ENCODE peak calls at places on chromosomes 5 and 9, in nine cellular contexts. Z, V, C, X, Q, R, D, L and G are unnamed samples.

GRCh38 chr9:89674667-89675402 is 70.0 kb downstream of the GADD45G start:
- DNase-seq in X (no peak), V (peak), L (no peak), Q (no peak), Z (peak), D (no peak), R (no peak), C (peak), G (peak)

GRCh38 chr5:10106806-10107205 is 142.9 kb downstream of the ATPSCKMT start:
- DNase-seq in Q (peak), C (no peak), R (no peak), D (peak), X (no peak), Z (no peak), V (no peak), L (no peak), G (no peak)

GRCh38 chr5:123538670-123539459 is 26.9 kb downstream of the CSNK1G3 start:
- DNase-seq in V (peak), Q (peak), C (peak), D (no peak), Z (no peak), L (no peak), R (no peak), X (no peak), G (no peak)

GRCh38 chr9:127451681-127452480 is 571 bp downstream of the LRSAM1 start:
- DNase-seq in C (peak), L (peak), Q (peak), V (peak), X (peak), D (peak), R (peak), Z (peak), G (peak)

GRCh38 chr9:84874583-84874982 is 205.1 kb downstream of the NTRK2 start:
- DNase-seq in Z (no peak), Q (peak), V (peak), X (no peak), C (no peak), D (no peak), R (no peak), L (peak), G (no peak)

GRCh38 chr5:68960469-68960868 is 133.3 kb upstream of the SLC30A5 start:
- DNase-seq in R (no peak), X (no peak), V (no peak), L (no peak), D (no peak), C (no peak), Z (no peak), Q (no peak), G (no peak)

GRCh38 chr9:134205636-134206316 is 41.4 kb upstream of the RNU6ATAC start:
- DNase-seq in C (no peak), Q (peak), R (no peak), Z (no peak), X (no peak), L (no peak), D (peak), V (no peak), G (no peak)

GRCh38 chr5:93578179-93578812 is 2.7 kb downstream of the NR2F1-AS1 start:
- DNase-seq in D (no peak), Z (no peak), V (peak), X (no peak), L (no peak), R (no peak), Q (no peak), C (no peak), G (no peak)

GRCh38 chr9:78097541-78097940 is 65.9 kb upstream of the GNAQ start:
- DNase-seq in X (no peak), Q (no peak), V (no peak), C (no peak), L (no peak), D (no peak), R (no peak), Z (no peak), G (no peak)

GRCh38 chr5:148884339-148885020 is 58.1 kb downstream of the ADRB2 start:
- DNase-seq in D (no peak), Q (no peak), Z (no peak), R (no peak), C (no peak), L (no peak), X (no peak), V (no peak), G (no peak)

GRCh38 chr5:65451436-65451835 is 30.3 kb downstream of the ADAMTS6 start:
- DNase-seq in Z (no peak), R (no peak), Q (no peak), C (no peak), X (no peak), D (no peak), V (no peak), L (no peak), G (no peak)

GRCh38 chr9:126480810-126481209 is 132.9 kb upstream of the LMX1B start:
- DNase-seq in D (no peak), X (no peak), Q (no peak), V (no peak), C (no peak), Z (no peak), L (no peak), R (no peak), G (no peak)

GRCh38 chr9:81549500-81550206 is 139.7 kb downstream of the TLE1 start:
- DNase-seq in V (peak), Q (no peak), L (no peak), X (peak), D (no peak), R (peak), C (peak), Z (no peak), G (no peak)

GRCh38 chr9:81548911-81549310 is 140.4 kb downstream of the TLE1 start:
- DNase-seq in Z (no peak), Q (no peak), L (no peak), C (no peak), X (peak), R (no peak), D (no peak), V (no peak), G (no peak)

GRCh38 chr9:81550207-81550583 is 139.2 kb downstream of the TLE1 start:
- DNase-seq in Q (no peak), C (no peak), Z (no peak), L (no peak), D (no peak), R (no peak), X (no peak), V (no peak), G (no peak)

GRCh38 chr9:81556923-81557322 is 132.4 kb downstream of the TLE1 start:
- DNase-seq in V (no peak), R (no peak), C (no peak), D (no peak), X (no peak), Q (no peak), Z (no peak), L (no peak), G (no peak)

DNA sequence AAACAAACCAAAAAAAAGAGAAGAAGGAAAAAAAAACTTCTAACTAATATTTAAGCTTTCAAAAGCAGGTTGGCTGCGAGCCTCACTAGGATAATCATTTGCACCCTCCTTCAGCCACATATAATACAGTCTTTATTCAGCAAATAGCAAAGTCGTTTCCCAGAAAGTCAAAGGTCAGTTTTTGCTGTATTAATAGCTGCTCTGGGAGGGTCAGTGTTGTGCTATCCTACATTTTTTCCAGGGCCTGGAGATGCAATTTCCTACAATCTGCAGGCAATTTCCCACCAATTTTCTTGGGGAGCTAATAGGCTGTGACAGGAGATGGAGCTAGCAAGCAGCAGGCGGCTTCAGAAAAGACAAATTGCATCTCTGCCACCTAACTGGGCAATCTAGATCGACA is 136.8 kb downstream of the TLE1 start:
- DNase-seq in V (no peak), R (no peak), X (no peak), Q (no peak), C (no peak), D (no peak), Z (no peak), L (no peak), G (no peak)
- TF ChIP-seq CTCF in V (no peak), R (no peak), X (no peak), Q (no peak), C (no peak), D (no peak), Z (no peak), L (no peak), G (no peak)

DNA sequence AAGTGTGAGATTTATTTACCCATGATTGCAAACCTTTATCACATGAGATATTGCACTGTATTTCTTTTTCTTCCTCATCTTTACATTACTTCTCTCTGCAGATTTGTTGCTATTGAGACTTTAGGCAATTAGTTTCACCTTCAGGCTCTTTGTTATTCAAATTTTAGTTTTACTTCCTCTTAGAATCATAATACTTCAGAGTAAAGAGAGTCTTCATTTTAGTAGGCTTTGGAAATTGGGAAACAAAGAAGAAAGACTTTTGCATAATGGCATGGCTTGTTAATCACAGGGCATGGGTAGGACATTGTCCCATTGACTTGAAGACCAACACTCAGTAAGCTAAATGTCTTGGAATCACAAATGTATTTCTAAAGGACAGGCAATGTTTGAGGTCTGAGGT is 1.2 kb upstream of the PCDHGA5 start:
- DNase-seq in Q (no peak), L (no peak), X (no peak), Z (no peak), V (no peak), D (no peak), C (no peak), R (no peak), G (no peak)
- TF ChIP-seq CTCF in Q (no peak), L (no peak), X (no peak), Z (no peak), V (no peak), D (no peak), C (no peak), R (no peak), G (no peak)

GRCh38 chr9:27572918-27573698 is at the start of gene C9orf72:
- DNase-seq in L (peak), Z (no peak), R (peak), Q (no peak), V (peak), C (peak), X (peak), D (peak), G (peak)
- TF ChIP-seq CTCF in L (no peak), Z (no peak), R (no peak), Q (no peak), V (no peak), C (peak), X (no peak), D (peak), G (peak)

DNA sequence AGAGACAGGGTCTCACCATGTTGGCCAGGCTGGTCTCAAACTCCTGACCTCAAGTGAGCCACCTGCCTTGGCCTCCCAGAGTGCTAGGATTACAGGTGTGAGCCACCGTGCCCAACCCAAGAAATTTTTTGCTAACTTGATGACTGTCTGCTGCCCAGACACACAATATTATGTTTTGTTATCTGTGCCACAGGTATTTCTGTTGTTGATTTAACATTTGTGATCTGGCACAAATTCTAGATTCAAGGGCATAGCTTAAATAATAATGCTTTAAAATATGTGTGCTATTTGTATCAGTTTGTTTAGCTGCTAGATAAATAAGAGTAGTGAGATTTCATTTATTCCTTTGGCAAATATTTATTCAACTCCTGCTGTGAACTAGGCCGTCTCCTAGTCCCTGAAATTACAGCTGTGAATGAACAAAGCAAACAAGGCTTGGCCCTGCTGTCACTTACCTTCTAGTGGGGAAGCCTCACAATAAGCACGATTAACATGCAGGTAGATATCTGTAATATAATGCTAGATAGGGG is 35.3 kb downstream of the GAPVD1 start:
- DNase-seq in C (peak), L (no peak), D (no peak), Z (no peak), Q (no peak), V (no peak), X (peak), R (peak), G (no peak)
- TF ChIP-seq CTCF in C (no peak), L (no peak), D (no peak), Z (no peak), Q (no peak), V (no peak), X (no peak), R (no peak), G (no peak)

GRCh38 chr9:136438548-136438908 is 1.1 kb downstream of the INPP5E start:
- DNase-seq in X (peak), Q (peak), R (no peak), D (no peak), C (peak), Z (no peak), L (peak), V (peak), G (peak)
- TF ChIP-seq CTCF in X (no peak), Q (no peak), R (no peak), D (no peak), C (no peak), Z (no peak), L (no peak), V (no peak), G (no peak)

DNA sequence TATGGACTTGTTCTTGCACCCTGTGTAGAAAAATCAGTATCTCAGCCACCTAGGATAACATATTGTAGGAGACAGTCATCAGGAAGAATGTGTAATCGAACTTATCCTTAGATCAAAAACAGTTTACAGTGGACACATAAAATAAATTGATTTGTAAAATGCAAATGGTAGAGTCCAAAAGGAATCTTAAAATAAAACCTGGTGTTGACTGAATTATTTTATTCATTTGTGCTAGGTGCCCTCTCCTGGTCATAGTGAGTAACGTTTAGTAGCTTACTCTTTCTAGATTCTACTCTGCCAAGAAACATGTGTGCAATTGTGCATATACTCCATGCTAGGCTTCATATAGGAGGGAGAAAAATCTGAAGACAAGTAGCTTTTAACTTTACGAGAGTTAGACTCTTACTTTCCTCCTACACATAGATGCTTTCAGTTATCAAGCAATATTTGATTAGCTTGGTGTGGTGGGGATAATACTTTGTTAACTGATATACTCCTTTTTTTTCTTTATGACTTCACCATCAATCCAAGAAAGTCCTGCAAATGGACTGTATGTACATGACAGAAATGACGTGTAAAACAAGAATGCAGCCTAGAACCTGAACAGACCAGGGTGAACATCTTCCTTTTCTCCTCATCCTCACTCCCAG is 23.7 kb upstream of the LOX start:
- DNase-seq in R (no peak), V (peak), D (peak), L (no peak), Q (peak), C (no peak), Z (no peak), X (peak), G (no peak)
- TF ChIP-seq CTCF in R (no peak), V (peak), D (peak), L (peak), Q (peak), C (peak), Z (no peak), X (peak), G (peak)

GRCh38 chr5:77146896-77147295 is 59.8 kb upstream of the ZBED3 start:
- DNase-seq in Q (no peak), D (no peak), Z (no peak), V (no peak), X (no peak), C (no peak), R (no peak), L (no peak), G (no peak)

GRCh38 chr5:77143998-77144836 is 57.1 kb upstream of the ZBED3 start:
- DNase-seq in Z (peak), X (peak), L (peak), Q (peak), C (peak), R (peak), V (peak), D (peak), G (peak)

GRCh38 chr5:77145666-77146065 is 58.6 kb upstream of the ZBED3 start:
- DNase-seq in R (no peak), L (no peak), C (no peak), Z (no peak), V (no peak), D (peak), X (peak), Q (peak), G (no peak)

GRCh38 chr5:77140350-77140749 is 53.3 kb upstream of the ZBED3 start:
- DNase-seq in Q (no peak), Z (no peak), L (no peak), R (no peak), V (peak), C (no peak), X (no peak), D (no peak), G (no peak)

GRCh38 chr5:77144837-77145139 is 57.7 kb upstream of the ZBED3 start:
- DNase-seq in L (no peak), Z (no peak), R (no peak), Q (no peak), V (no peak), C (no peak), X (no peak), D (no peak), G (no peak)
- TF ChIP-seq CTCF in L (peak), Z (no peak), R (no peak), Q (no peak), V (no peak), C (no peak), X (no peak), D (peak), G (peak)